ENCODE peak calls at places on chromosomes 3 and 15, in four cellular contexts. W, A, D and Z are unnamed samples.

GRCh38 chr3:9934235-9934621 is 594 bp downstream of the CRELD1 start:
- DNase-seq in W (no peak), A (no peak), D (no peak), Z (no peak)

GRCh38 chr3:189551007-189551406 is 80.2 kb upstream of the TP63 start:
- DNase-seq in W (no peak), A (no peak), D (no peak), Z (no peak)

GRCh38 chr3:13069495-13069894 is 3.7 kb downstream of the IQSEC1 start:
- DNase-seq in W (peak), A (no peak), D (no peak), Z (peak)

GRCh38 chr3:36428444-36428843 is 48.1 kb downstream of the STAC start:
- DNase-seq in W (no peak), A (no peak), D (no peak), Z (no peak)

GRCh38 chr3:158802399-158803023 is 657 bp downstream of the MFSD1 start:
- DNase-seq in W (no peak), A (no peak), D (peak), Z (no peak)

GRCh38 chr3:112653881-112654300 is 12.9 kb upstream of the CCDC80 start:
- DNase-seq in W (no peak), A (no peak), D (peak), Z (no peak)

GRCh38 chr3:180036678-180037455 is at the start of gene PEX5L:
- DNase-seq in W (no peak), A (peak), D (peak), Z (peak)

GRCh38 chr3:54621181-54621580 is 306.7 kb downstream of the LRTM1 start:
- DNase-seq in W (no peak), A (no peak), D (no peak), Z (no peak)

GRCh38 chr3:130276203-130276803 is 69.2 kb upstream of the COL6A5 start:
- DNase-seq in W (no peak), A (peak), D (peak), Z (peak)

GRCh38 chr3:52891164-52891563 is 6.2 kb downstream of the STIMATE start:
- DNase-seq in W (no peak), A (no peak), D (no peak), Z (no peak)

GRCh38 chr15:88388702-88389101 is 78.5 kb downstream of the MRPL46 start:
- DNase-seq in W (no peak), A (no peak), D (no peak), Z (no peak)

GRCh38 chr3:101138817-101139216 is 145.6 kb upstream of the ABI3BP start:
- DNase-seq in W (no peak), A (no peak), D (no peak), Z (no peak)

GRCh38 chr3:52277071-52277964 is 1.1 kb downstream of the WDR82 start:
- DNase-seq in W (peak), A (peak), D (peak), Z (peak)

GRCh38 chr15:69609176-69609575 is 156.6 kb downstream of the RPLP1 start:
- DNase-seq in W (no peak), A (no peak), D (peak), Z (no peak)

GRCh38 chr3:96200897-96201296 is 613.5 kb upstream of the EPHA6 start:
- DNase-seq in W (no peak), A (no peak), D (no peak), Z (no peak)

GRCh38 chr3:38579551-38580449 is 69.7 kb downstream of the SCN5A start:
- DNase-seq in W (no peak), A (no peak), D (peak), Z (no peak)

GRCh38 chr15:63277893-63278505 is 594 bp downstream of the APH1B start:
- DNase-seq in W (no peak), A (peak), D (no peak), Z (no peak)

GRCh38 chr3:65483475-65483874 is 555.2 kb downstream of the MAGI1 start:
- DNase-seq in W (no peak), A (peak), D (peak), Z (no peak)

GRCh38 chr3:194518652-194519051 is 31.9 kb upstream of the ATP13A3 start:
- DNase-seq in W (no peak), A (no peak), D (peak), Z (no peak)

GRCh38 chr15:95663156-95663831 is 667.2 kb upstream of the NR2F2 start:
- DNase-seq in W (no peak), A (no peak), D (peak), Z (no peak)

GRCh38 chr15:53454843-53455721 is 304.4 kb downstream of the WDR72 start:
- DNase-seq in W (no peak), A (no peak), D (no peak), Z (no peak)

GRCh38 chr3:120524171-120524923 is 71.8 kb upstream of the NDUFB4 start:
- DNase-seq in W (no peak), A (peak), D (peak), Z (no peak)

GRCh38 chr3:53884623-53885022 is 2.7 kb upstream of the ACTR8 start:
- DNase-seq in W (no peak), A (no peak), D (no peak), Z (no peak)

GRCh38 chr3:73602171-73602570 is 22.6 kb downstream of the PDZRN3 start:
- DNase-seq in W (no peak), A (no peak), D (peak), Z (no peak)

GRCh38 chr3:106302451-106303221 is 433.8 kb upstream of the CBLB start:
- DNase-seq in W (no peak), A (no peak), D (no peak), Z (peak)

GRCh38 chr15:73601449-73602425 is 31.5 kb downstream of the NPTN start:
- DNase-seq in W (no peak), A (peak), D (peak), Z (no peak)

GRCh38 chr3:152657002-152657400 is 177.9 kb upstream of the P2RY1 start:
- DNase-seq in W (no peak), A (no peak), D (no peak), Z (no peak)

GRCh38 chr15:78055923-78056713 is 21.4 kb downstream of the TBC1D2B start:
- DNase-seq in W (no peak), A (no peak), D (no peak), Z (no peak)

DNA sequence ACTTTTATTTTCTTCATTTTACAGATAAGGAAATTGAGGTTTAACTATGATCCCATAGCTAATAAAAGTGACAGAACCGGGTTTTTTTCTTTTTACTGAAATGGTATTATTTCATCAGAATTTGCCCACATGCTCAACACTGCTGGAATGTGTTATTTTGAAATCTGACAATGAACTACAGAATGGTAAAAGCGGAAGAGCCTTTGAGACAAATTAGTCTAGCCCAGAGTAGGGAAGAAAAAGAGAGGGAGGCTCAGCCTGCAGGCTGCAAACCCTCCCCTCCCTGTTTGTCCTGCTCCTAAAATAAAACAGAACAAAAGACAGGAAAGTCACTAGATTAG is 100.3 kb upstream of the LIPC start:
- DNase-seq in W (no peak), A (no peak), D (no peak), Z (no peak)
- H3K4me3 ChIP-seq in W (no peak), A (no peak), D (no peak), Z (peak)

GRCh38 chr3:86982883-86983282 is 8.1 kb downstream of the VGLL3 start:
- DNase-seq in W (no peak), A (no peak), D (peak), Z (no peak)
- H3K4me3 ChIP-seq in W (no peak), A (no peak), D (peak), Z (no peak)

GRCh38 chr15:29815705-29816042 is 6.6 kb downstream of the TJP1 start:
- DNase-seq in W (no peak), A (no peak), D (no peak), Z (no peak)
- H3K4me3 ChIP-seq in W (no peak), A (no peak), D (no peak), Z (no peak)

GRCh38 chr3:150308481-150308918 is 99.6 kb upstream of the TSC22D2 start:
- DNase-seq in W (no peak), A (no peak), D (no peak), Z (no peak)
- H3K4me3 ChIP-seq in W (no peak), A (no peak), D (no peak), Z (no peak)

GRCh38 chr3:47874438-47874837 is 71.5 kb downstream of the DHX30 start:
- DNase-seq in W (no peak), A (no peak), D (no peak), Z (no peak)
- H3K4me3 ChIP-seq in W (no peak), A (no peak), D (no peak), Z (no peak)

DNA sequence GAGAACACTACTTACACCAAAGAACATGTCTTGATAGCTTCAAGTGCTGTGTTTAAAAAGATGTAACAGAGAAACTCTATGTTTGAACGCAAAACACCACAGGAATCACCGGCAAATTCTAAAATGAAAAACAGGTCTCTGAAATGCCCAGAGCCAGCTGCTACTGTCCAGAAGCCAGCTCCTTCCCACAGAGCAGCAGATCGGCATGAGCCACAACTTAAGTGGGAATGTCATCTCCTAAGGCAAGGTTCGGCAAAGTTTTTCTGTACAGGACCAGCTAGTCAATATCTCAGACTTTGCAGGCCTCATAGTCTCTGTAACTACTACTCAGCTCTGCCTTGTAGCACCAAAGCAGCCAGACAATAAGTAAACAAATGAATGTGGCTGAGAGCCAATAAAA is 4.9 kb downstream of the PLOD2 start:
- DNase-seq in W (no peak), A (peak), D (peak), Z (no peak)
- H3K4me3 ChIP-seq in W (no peak), A (peak), D (peak), Z (no peak)

GRCh38 chr3:150236683-150237082 is 171.4 kb upstream of the TSC22D2 start:
- DNase-seq in W (no peak), A (no peak), D (peak), Z (no peak)
- H3K4me3 ChIP-seq in W (no peak), A (no peak), D (no peak), Z (no peak)

GRCh38 chr15:43932036-43932435 is 105.2 kb downstream of the WDR76 start:
- DNase-seq in W (no peak), A (no peak), D (no peak), Z (no peak)
- H3K4me3 ChIP-seq in W (no peak), A (no peak), D (no peak), Z (no peak)

DNA sequence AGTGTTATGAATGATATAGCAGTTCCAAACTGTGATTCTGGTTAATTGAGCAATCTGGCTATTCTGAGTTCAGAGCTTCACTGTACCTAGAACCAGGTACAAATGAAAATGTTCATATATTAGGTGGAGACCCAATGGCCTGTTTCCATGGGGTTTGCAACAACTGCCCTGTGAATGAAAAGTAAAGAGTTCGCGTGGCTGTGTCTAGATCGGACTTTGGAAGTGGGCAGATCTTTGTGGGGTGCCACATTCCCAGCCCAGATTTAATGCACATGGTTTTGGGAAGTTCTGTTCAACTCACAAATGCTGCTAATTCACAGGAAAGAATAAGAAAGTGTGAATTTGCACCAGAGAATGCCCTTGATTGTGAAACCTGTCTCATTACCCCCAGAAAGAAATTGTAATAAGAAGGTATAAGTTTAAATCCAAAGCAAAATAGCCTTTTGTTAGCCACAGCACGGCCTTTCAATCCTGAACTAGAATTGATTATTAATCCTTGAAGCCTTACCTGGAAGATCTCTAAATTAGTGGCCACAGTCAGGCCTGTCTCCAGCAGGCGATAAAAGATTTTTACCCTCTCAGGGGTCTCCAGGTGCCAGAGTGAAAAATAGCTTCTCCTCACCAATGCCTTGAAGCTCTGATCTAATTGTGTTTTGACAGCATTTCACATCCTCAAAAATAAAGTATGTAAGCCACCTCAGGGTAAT is 22.6 kb downstream of the WHAMM start:
- DNase-seq in W (no peak), A (no peak), D (no peak), Z (no peak)
- H3K4me3 ChIP-seq in W (no peak), A (no peak), D (no peak), Z (no peak)